ENCODE peak calls at places on chromosomes 16 and 17, in six cellular contexts. Z, L, I, U, A and R are unnamed samples. For H3K9me3, the result is how much of the 10 kb centered on the place peaks cover.

GRCh38 chr16:11395949-11396240 is 50.6 kb downstream of the RMI2 start:
- DNase-seq in Z (no peak), L (no peak), I (no peak), U (no peak), A (no peak), R (no peak)

GRCh38 chr16:75038036-75038959 is 39.5 kb downstream of the ZNRF1 start:
- DNase-seq in Z (no peak), L (no peak), I (no peak), U (no peak), A (no peak), R (no peak)

GRCh38 chr16:6193718-6194117 is 1096.1 kb upstream of the EEF2KMT start:
- DNase-seq in Z (no peak), L (no peak), I (no peak), U (peak), A (no peak), R (no peak)

GRCh38 chr16:60419859-60420258 is 1616.4 kb downstream of the CDH8 start:
- DNase-seq in Z (no peak), L (no peak), I (no peak), U (no peak), A (no peak), R (no peak)

GRCh38 chr16:3780570-3780969 is 63.2 kb upstream of the TRAP1 start:
- DNase-seq in Z (no peak), L (no peak), I (no peak), U (no peak), A (no peak), R (no peak)

GRCh38 chr17:6065351-6065750 is 4.8 kb upstream of the WSCD1 start:
- DNase-seq in Z (no peak), L (no peak), I (no peak), U (no peak), A (no peak), R (no peak)

GRCh38 chr17:81338301-81339179 is 43.4 kb upstream of the SLC38A10 start:
- DNase-seq in Z (no peak), L (no peak), I (no peak), U (no peak), A (no peak), R (no peak)

GRCh38 chr17:50443492-50444051 is 17.6 kb downstream of the ACSF2 start:
- DNase-seq in Z (no peak), L (no peak), I (no peak), U (no peak), A (no peak), R (no peak)

GRCh38 chr16:31527617-31528287 is at the start of gene AHSP:
- DNase-seq in Z (no peak), L (no peak), I (no peak), U (no peak), A (no peak), R (no peak)

GRCh38 chr17:58401287-58401686 is 16.0 kb downstream of the RNF43 start:
- DNase-seq in Z (no peak), L (no peak), I (no peak), U (no peak), A (no peak), R (no peak)

GRCh38 chr17:44830359-44831269 is 527 bp upstream of the GJC1 start:
- DNase-seq in Z (peak), L (peak), I (no peak), U (peak), A (no peak), R (no peak)

GRCh38 chr16:20674684-20675487 is 22.6 kb downstream of the ACSM1 start:
- DNase-seq in Z (no peak), L (no peak), I (no peak), U (no peak), A (no peak), R (no peak)

GRCh38 chr17:71649986-71650385 is 470.8 kb upstream of the SOX9 start:
- DNase-seq in Z (no peak), L (no peak), I (no peak), U (no peak), A (no peak), R (no peak)

DNA sequence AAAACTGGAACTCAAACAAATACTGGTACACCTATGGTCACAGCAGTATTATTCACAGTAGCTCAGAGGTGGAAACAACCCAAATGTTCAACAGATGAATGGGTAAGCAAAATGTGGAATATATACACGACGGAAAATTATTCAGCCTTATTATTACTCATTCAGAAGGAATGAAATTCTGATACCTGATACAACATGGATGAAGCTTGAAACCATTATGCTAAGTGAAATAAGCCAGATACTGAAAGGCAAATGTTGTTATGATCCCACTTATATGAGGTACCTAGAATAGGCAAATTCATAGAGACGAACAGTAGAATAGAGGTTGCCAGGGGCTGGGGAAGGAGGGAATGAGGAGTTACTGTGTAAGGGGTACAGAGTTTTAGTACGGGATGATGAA is 27.1 kb upstream of the MYLK3 start:
- DNase-seq in Z (no peak), L (no peak), I (no peak), U (no peak), A (no peak), R (no peak)
- H3K9me3 ChIP-seq in Z (under half), L (under half), I (under half), U (under half), A (under half), R (under half)

GRCh38 chr17:69818467-69818866 is 256.6 kb upstream of the KCNJ16 start:
- DNase-seq in Z (no peak), L (no peak), I (no peak), U (no peak), A (no peak), R (no peak)

GRCh38 chr17:69822314-69822875 is 252.6 kb upstream of the KCNJ16 start:
- DNase-seq in Z (no peak), L (no peak), I (no peak), U (no peak), A (no peak), R (no peak)

GRCh38 chr17:69819316-69820087 is 255.5 kb upstream of the KCNJ16 start:
- DNase-seq in Z (no peak), L (no peak), I (no peak), U (no peak), A (no peak), R (no peak)

GRCh38 chr17:69820881-69821473 is 254.0 kb upstream of the KCNJ16 start:
- DNase-seq in Z (no peak), L (no peak), I (no peak), U (no peak), A (no peak), R (no peak)
- H3K9me3 ChIP-seq in Z (under half), L (under half), I (under half), U (under half), A (under half), R (under half)

GRCh38 chr17:34001246-34001645 is 253.8 kb upstream of the CCL2 start:
- DNase-seq in Z (no peak), L (no peak), I (no peak), U (no peak), A (peak), R (no peak)

GRCh38 chr17:34006126-34006525 is 249.0 kb upstream of the CCL2 start:
- DNase-seq in Z (no peak), L (no peak), I (no peak), U (no peak), A (no peak), R (no peak)

DNA sequence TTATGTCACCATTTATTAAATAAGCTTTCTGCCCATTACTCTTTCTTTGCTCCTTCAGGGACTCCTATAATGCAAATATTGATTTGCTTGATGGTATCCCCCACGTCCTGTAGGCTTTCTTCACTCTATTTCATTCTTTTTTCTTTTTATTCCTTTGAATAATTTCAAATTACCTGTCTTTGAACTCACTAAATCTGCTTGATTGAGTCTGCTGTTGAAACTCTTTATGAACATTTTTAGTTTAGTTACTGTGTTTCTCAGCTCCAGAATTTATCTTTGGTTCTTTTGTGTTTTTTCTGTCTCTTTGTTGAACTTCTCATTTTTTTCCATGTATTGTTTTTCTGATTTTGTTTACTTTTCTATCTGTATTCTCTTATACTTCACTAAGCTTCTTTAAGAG is 254.4 kb upstream of the CCL2 start:
- DNase-seq in Z (no peak), L (no peak), I (no peak), U (no peak), A (no peak), R (no peak)
- H3K9me3 ChIP-seq in Z (under half), L (under half), I (under half), U (under half), A (under half), R (under half)

GRCh38 chr17:52297230-52298010 is 138.9 kb upstream of the CA10 start:
- DNase-seq in Z (peak), L (no peak), I (no peak), U (no peak), A (no peak), R (no peak)

GRCh38 chr17:52298881-52299280 is 140.4 kb upstream of the CA10 start:
- DNase-seq in Z (no peak), L (no peak), I (no peak), U (no peak), A (no peak), R (no peak)
- H3K9me3 ChIP-seq in Z (under half), L (under half), I (under half), U (under half), A (under half), R (under half)

GRCh38 chr16:68564367-68564985 is 25.4 kb downstream of the ZFP90 start:
- DNase-seq in Z (no peak), L (no peak), I (no peak), U (no peak), A (no peak), R (no peak)

DNA sequence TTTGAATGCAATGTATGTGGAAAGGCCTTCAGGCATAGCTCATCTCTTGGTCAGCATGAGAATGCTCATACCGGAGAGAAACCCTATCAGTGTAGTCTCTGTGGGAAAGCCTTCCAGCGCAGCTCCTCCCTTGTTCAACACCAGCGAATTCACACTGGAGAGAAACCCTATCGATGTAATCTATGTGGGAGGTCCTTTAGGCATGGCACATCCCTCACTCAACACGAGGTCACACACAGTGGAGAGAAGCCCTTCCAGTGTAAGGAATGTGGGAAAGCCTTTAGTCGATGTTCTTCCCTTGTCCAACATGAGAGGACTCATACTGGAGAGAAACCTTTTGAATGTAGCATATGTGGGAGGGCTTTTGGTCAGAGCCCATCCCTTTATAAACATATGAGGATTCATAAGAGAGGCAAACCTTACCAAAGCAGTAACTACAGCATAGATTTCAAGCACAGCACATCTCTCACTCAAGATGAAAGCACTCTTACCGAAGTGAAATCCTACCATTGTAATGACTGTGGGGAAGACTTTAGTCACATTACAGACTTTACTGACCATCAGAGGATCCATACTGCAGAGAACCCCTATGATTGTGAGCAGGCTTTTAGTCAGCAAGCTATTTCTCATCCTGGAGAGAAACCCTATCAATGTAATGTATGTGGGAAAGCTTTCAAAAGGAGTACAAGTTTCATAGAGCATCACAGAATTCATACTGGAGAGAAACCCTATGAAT is 24.7 kb downstream of the ZFP90 start:
- DNase-seq in Z (no peak), L (no peak), I (no peak), U (no peak), A (no peak), R (no peak)
- H3K9me3 ChIP-seq in Z (half or more), L (half or more), I (half or more), U (half or more), A (half or more), R (under half)

GRCh38 chr16:50045412-50045811 is 20.4 kb upstream of the HEATR3 start:
- DNase-seq in Z (no peak), L (no peak), I (no peak), U (no peak), A (no peak), R (no peak)

GRCh38 chr16:50046853-50047252 is 18.9 kb upstream of the HEATR3 start:
- DNase-seq in Z (no peak), L (no peak), I (no peak), U (no peak), A (no peak), R (no peak)

GRCh38 chr16:50040028-50040427 is 15.0 kb downstream of the CNEP1R1 start:
- DNase-seq in Z (no peak), L (no peak), I (no peak), U (no peak), A (no peak), R (no peak)

GRCh38 chr16:50040710-50041109 is 15.7 kb downstream of the CNEP1R1 start:
- DNase-seq in Z (no peak), L (no peak), I (no peak), U (no peak), A (no peak), R (no peak)

GRCh38 chr16:50043358-50043757 is 18.3 kb downstream of the CNEP1R1 start:
- DNase-seq in Z (no peak), L (no peak), I (no peak), U (no peak), A (no peak), R (no peak)
- H3K9me3 ChIP-seq in Z (under half), L (under half), I (under half), U (under half), A (under half), R (under half)

GRCh38 chr17:54527941-54528340 is 372.7 kb upstream of the TOM1L1 start:
- DNase-seq in Z (no peak), L (no peak), I (no peak), U (no peak), A (no peak), R (no peak)
- H3K9me3 ChIP-seq in Z (under half), L (under half), I (under half), U (under half), A (under half), R (under half)

GRCh38 chr17:27076814-27077213 is 217.1 kb upstream of the WSB1 start:
- DNase-seq in Z (no peak), L (no peak), I (no peak), U (no peak), A (no peak), R (no peak)
- H3K9me3 ChIP-seq in Z (under half), L (under half), I (under half), U (half or more), A (under half), R (under half)

GRCh38 chr17:22695228-22695619 is 1002.9 kb downstream of the KCNJ18 start:
- DNase-seq in Z (no peak), L (no peak), I (no peak), U (no peak), A (no peak), R (no peak)
- H3K9me3 ChIP-seq in Z (under half), L (under half), I (under half), U (half or more), A (under half), R (under half)